ENCODE peak calls at places on chromosomes 3 and 15, in nine cellular contexts. L is endothelial cell of umbilical vein, N is hepatocyte, U is GM23248, F is HCT116, Y is mammary epithelial cell, S is keratinocyte, R is MM.1S, T is H1. E is an unnamed sample.

GRCh38 chr3:182490601-182491485 is 302.5 kb upstream of the ATP11B start:
- DNase-seq in L (peak), N (peak), U (peak), F (peak), Y (peak), S (no peak), R (peak), T (no peak), E (peak)

GRCh38 chr3:195522254-195523023 is 20.7 kb downstream of the PPP1R2 start:
- DNase-seq in L (peak), N (peak), U (peak), F (no peak), Y (no peak), S (no peak), R (peak), T (no peak), E (peak)

GRCh38 chr3:120497813-120498212 is 47.0 kb upstream of the FSTL1 start:
- DNase-seq in L (no peak), N (no peak), U (peak), F (no peak), Y (no peak), S (no peak), R (no peak), T (no peak), E (peak)

GRCh38 chr15:31078461-31078860 is 23.1 kb downstream of the TRPM1 start:
- DNase-seq in L (no peak), N (no peak), U (no peak), F (no peak), Y (no peak), S (no peak), R (no peak), T (peak), E (no peak)

GRCh38 chr3:72694398-72694797 is 153.8 kb downstream of the SHQ1 start:
- DNase-seq in L (no peak), N (no peak), U (peak), F (no peak), Y (no peak), S (no peak), R (no peak), T (no peak), E (peak)

GRCh38 chr3:109806929-109807328 is 469.6 kb upstream of the DPPA4 start:
- DNase-seq in L (no peak), N (no peak), U (peak), F (peak), Y (peak), S (no peak), R (peak), T (no peak), E (peak)

GRCh38 chr3:67683522-67683921 is 29.1 kb upstream of the SUCLG2 start:
- DNase-seq in L (no peak), N (no peak), U (no peak), F (no peak), Y (no peak), S (no peak), R (no peak), T (no peak), E (no peak)

GRCh38 chr3:46141807-46142206 is 66.3 kb downstream of the CCR1 start:
- DNase-seq in L (no peak), N (no peak), U (no peak), F (no peak), Y (no peak), S (no peak), R (no peak), T (no peak), E (no peak)

GRCh38 chr3:166696104-166696503 is 684.0 kb downstream of the ZBBX start:
- DNase-seq in L (no peak), N (no peak), U (no peak), F (no peak), Y (no peak), S (no peak), R (no peak), T (no peak), E (no peak)

GRCh38 chr3:127039719-127040118 is 56.8 kb downstream of the PLXNA1 start:
- DNase-seq in L (no peak), N (no peak), U (no peak), F (no peak), Y (no peak), S (no peak), R (no peak), T (no peak), E (no peak)

GRCh38 chr15:82108489-82109078 is 62.8 kb upstream of the MEX3B start:
- DNase-seq in L (peak), N (peak), U (peak), F (peak), Y (peak), S (no peak), R (peak), T (peak), E (peak)

GRCh38 chr3:42013652-42014442 is 51.9 kb upstream of the ULK4 start:
- DNase-seq in L (no peak), N (peak), U (peak), F (no peak), Y (no peak), S (no peak), R (peak), T (peak), E (no peak)

GRCh38 chr3:52028572-52028971 is 27.8 kb downstream of the DUSP7 start:
- DNase-seq in L (no peak), N (no peak), U (peak), F (no peak), Y (peak), S (no peak), R (no peak), T (no peak), E (peak)

GRCh38 chr3:99721633-99722007 is 83.2 kb downstream of the COL8A1 start:
- DNase-seq in L (peak), N (no peak), U (no peak), F (no peak), Y (no peak), S (no peak), R (no peak), T (no peak), E (peak)

GRCh38 chr3:149610351-149611105 is 47.3 kb downstream of the WWTR1 start:
- DNase-seq in L (peak), N (peak), U (no peak), F (no peak), Y (no peak), S (no peak), R (no peak), T (no peak), E (no peak)

GRCh38 chr3:64694127-64694526 is 6.3 kb upstream of the ADAMTS9 start:
- DNase-seq in L (no peak), N (no peak), U (no peak), F (no peak), Y (no peak), S (no peak), R (no peak), T (no peak), E (no peak)

GRCh38 chr15:67186226-67186649 is 68.2 kb downstream of the AAGAB start:
- DNase-seq in L (no peak), N (no peak), U (peak), F (no peak), Y (no peak), S (no peak), R (no peak), T (no peak), E (no peak)

GRCh38 chr3:73073091-73073707 is 11.7 kb downstream of the EBLN2 start:
- DNase-seq in L (no peak), N (no peak), U (no peak), F (no peak), Y (no peak), S (no peak), R (no peak), T (no peak), E (peak)

GRCh38 chr15:48507416-48508065 is 138.0 kb downstream of the FBN1 start:
- DNase-seq in L (peak), N (peak), U (peak), F (peak), Y (peak), S (no peak), R (peak), T (no peak), E (peak)

GRCh38 chr3:170572665-170573253 is 13.1 kb downstream of the SLC7A14 start:
- DNase-seq in L (peak), N (peak), U (peak), F (no peak), Y (peak), S (no peak), R (peak), T (no peak), E (peak)

GRCh38 chr15:61457050-61457733 is 228.1 kb upstream of the RORA start:
- DNase-seq in L (no peak), N (no peak), U (no peak), F (no peak), Y (no peak), S (no peak), R (no peak), T (no peak), E (no peak)

GRCh38 chr15:68447976-68448755 is 16.2 kb upstream of the ITGA11 start:
- DNase-seq in L (peak), N (no peak), U (no peak), F (no peak), Y (no peak), S (no peak), R (no peak), T (no peak), E (no peak)

GRCh38 chr3:58471025-58471887 is 20.6 kb upstream of the KCTD6 start:
- DNase-seq in L (peak), N (peak), U (peak), F (peak), Y (peak), S (peak), R (peak), T (no peak), E (peak)

GRCh38 chr3:158713094-158713499 is 19.2 kb downstream of the RARRES1 start:
- DNase-seq in L (peak), N (no peak), U (peak), F (no peak), Y (no peak), S (no peak), R (no peak), T (no peak), E (peak)

GRCh38 chr15:36924076-36924475 is 176.3 kb downstream of the MEIS2 start:
- DNase-seq in L (peak), N (no peak), U (no peak), F (no peak), Y (no peak), S (no peak), R (no peak), T (no peak), E (no peak)

GRCh38 chr3:71311320-71312046 is 272.0 kb downstream of the FOXP1 start:
- DNase-seq in L (peak), N (no peak), U (no peak), F (no peak), Y (no peak), S (no peak), R (no peak), T (no peak), E (no peak)

GRCh38 chr3:10434938-10435336 is 70.4 kb downstream of the ATP2B2 start:
- DNase-seq in L (no peak), N (no peak), U (no peak), F (no peak), Y (no peak), S (no peak), R (no peak), T (no peak), E (no peak)
- TF ChIP-seq EZH2 in L (no peak), N (no peak), U (no peak), F (no peak), Y (no peak), S (no peak), R (no peak), T (no peak), E (no peak)

GRCh38 chr3:157128771-157129671 is 30.9 kb downstream of the CCNL1 start:
- DNase-seq in L (peak), N (peak), U (peak), F (peak), Y (peak), S (no peak), R (no peak), T (no peak), E (peak)
- H3K4me2 ChIP-seq in L (peak), N (peak), U (peak), F (peak), Y (peak), S (peak), R (peak), T (no peak), E (no peak)

GRCh38 chr3:8303466-8303865 is 198.2 kb upstream of the LMCD1 start:
- DNase-seq in L (no peak), N (no peak), U (peak), F (no peak), Y (no peak), S (no peak), R (no peak), T (no peak), E (no peak)

GRCh38 chr3:8311321-8311720 is 190.3 kb upstream of the LMCD1 start:
- DNase-seq in L (no peak), N (no peak), U (no peak), F (no peak), Y (no peak), S (no peak), R (no peak), T (no peak), E (no peak)

GRCh38 chr3:8301977-8302589 is 199.5 kb upstream of the LMCD1 start:
- DNase-seq in L (peak), N (peak), U (peak), F (peak), Y (peak), S (peak), R (peak), T (no peak), E (peak)

GRCh38 chr3:8305371-8305770 is 196.3 kb upstream of the LMCD1 start:
- DNase-seq in L (no peak), N (no peak), U (no peak), F (no peak), Y (no peak), S (no peak), R (no peak), T (no peak), E (no peak)

DNA sequence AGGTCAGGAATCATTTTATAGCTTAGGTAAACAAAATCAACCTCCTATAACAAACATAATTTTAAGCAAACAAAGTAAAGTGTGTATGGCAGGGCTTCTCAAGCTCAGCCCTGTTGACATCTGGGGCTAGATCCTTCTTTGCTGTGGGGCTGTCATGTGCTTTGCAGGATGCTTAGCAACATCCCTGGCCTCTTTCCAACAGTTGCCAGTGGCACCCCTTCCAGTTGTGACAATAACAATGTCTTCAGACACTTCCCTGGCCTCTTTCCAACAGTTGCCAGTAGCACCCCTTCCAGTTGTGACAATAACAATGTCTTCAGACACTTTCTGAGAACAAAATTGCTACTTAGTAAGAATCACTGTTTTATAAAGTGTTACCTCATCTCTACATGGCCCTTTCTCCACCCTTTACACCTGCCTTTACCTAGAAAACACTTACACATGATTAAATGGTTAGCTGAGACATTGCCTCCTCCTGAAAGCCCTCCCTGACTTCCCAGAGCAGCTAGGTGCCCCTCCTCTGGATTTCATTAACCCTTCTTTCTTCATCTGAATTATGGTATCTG is 194.0 kb upstream of the LMCD1 start:
- DNase-seq in L (no peak), N (no peak), U (no peak), F (no peak), Y (no peak), S (no peak), R (no peak), T (no peak), E (no peak)
- H2AFZ ChIP-seq in L (no peak), N (no peak), U (no peak), F (no peak), Y (no peak), S (no peak), R (no peak), T (no peak), E (no peak)

DNA sequence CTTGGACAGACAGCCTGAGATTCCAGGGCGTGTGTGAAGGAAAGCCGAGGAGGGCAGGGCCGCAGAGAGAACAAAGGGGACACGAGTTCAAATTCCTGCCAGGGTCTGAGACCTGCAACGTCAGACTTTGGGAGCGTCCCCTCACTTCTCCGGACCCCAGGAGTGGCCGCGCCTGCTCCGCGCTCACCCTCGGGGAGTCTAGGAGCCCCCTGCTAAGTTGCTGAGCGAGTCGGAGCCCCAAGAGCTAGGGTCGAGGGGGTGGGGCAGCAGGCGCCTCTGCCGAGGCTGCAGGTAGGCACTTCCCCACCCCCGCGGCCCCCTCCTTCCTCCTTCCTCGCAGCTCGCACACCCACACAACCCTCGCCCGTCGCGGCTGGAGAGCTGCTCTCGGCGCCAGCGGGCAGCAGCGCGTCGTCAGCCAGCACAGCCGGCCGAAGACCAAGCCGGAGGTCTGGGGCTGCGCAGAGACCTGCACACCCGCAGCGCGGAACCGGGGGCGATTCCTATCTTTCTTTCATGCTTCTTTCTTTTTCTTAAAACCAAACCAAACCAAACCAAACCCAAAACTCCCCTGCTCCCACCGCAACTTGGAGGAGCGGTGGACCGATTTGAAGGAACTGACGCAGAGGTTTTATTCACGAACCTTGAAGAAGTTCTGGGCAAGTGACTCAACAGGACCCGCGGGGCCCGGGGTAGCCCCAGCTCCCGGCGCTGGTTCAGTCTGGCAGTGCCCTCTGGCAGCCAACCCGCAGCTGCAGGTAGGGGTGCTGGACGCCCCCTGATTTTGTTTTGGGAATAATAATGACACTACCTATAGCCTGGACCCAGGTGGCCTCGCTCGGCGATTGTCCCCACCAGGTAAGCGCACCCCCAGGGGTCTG is at the start of gene ANKRD34C:
- DNase-seq in L (no peak), N (no peak), U (no peak), F (no peak), Y (no peak), S (no peak), R (no peak), T (peak), E (no peak)
- TF ChIP-seq EZH2 in L (no peak), N (peak), U (no peak), F (no peak), Y (peak), S (peak), R (no peak), T (peak), E (peak)

GRCh38 chr15:75640483-75641175 is 605 bp upstream of the IMP3 start:
- DNase-seq in L (peak), N (peak), U (peak), F (peak), Y (peak), S (no peak), R (peak), T (no peak), E (peak)

GRCh38 chr15:75639709-75640482 is at the start of gene IMP3:
- DNase-seq in L (peak), N (peak), U (peak), F (peak), Y (peak), S (peak), R (peak), T (peak), E (peak)

GRCh38 chr15:75641603-75642002 is 1.6 kb upstream of the IMP3 start:
- DNase-seq in L (no peak), N (no peak), U (no peak), F (no peak), Y (no peak), S (no peak), R (no peak), T (no peak), E (no peak)

GRCh38 chr15:75639191-75639708 is 774 bp downstream of the IMP3 start:
- DNase-seq in L (peak), N (no peak), U (peak), F (no peak), Y (peak), S (no peak), R (no peak), T (no peak), E (peak)

DNA sequence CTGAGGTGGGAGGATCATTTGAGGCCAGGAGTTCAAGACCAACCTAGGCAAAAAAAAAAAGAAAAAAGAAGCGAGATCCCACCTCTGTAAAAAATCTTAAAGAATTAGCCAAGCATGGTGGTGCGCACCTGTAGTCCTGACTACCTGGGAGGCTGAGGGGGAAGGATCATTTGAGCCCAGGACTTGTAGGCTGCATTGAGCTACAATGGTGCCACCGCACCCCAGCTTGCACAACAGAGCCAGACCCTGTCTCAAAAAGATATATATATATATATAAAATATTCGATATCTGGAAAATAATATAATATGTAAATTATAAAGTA is 1.1 kb upstream of the IMP3 start:
- DNase-seq in L (no peak), N (no peak), U (no peak), F (no peak), Y (no peak), S (no peak), R (no peak), T (no peak), E (no peak)
- H3K4me2 ChIP-seq in L (no peak), N (peak), U (peak), F (peak), Y (peak), S (peak), R (peak), T (peak), E (no peak)

DNA sequence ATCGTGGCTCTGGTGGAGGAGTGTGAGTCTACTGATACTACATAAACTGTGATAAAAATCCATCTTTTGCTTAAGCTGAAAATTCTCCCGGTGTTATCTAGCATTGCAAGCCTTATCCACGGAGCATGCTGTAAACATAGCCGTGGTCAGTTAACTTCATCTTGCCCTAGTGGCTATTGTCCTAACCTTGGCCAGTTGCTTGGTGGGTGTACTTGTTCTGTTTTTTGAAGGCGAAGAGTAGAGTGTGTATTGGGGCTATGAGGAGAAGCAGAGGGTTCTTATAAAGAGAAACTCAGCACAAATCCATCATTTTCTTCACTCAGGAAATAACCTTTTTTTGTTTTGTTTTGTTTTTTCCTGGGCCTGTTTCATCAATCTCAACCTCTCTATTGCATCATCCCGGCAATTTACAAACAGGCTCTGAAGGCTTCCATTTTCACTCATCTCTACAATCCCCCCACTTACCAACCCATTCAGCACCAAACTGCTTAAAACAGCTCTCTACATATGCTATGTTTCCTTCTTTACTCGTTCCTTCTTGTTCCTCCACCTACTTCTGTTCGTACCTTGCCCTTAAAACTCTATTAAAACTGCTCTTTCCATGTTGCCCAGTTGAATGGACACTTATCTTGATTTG is 135.5 kb upstream of the PTX3 start:
- DNase-seq in L (no peak), N (no peak), U (no peak), F (no peak), Y (no peak), S (no peak), R (no peak), T (no peak), E (no peak)
- H2AFZ ChIP-seq in L (no peak), N (no peak), U (no peak), F (no peak), Y (no peak), S (no peak), R (peak), T (no peak), E (no peak)

E was measured in fibroblast of lung.